ENCODE peak calls at places on chromosome 9, in eight cellular contexts. D, H, K, O, C, V, T and Y are unnamed samples.

GRCh38 chr9:2923810-2924768 is 80.2 kb upstream of the PUM3 start:
- DNase-seq in D (no peak), H (no peak), K (no peak), O (peak; percentile 74), C (no peak), V (no peak), T (no peak), Y (no peak)

GRCh38 chr9:16732546-16732945 is 137.9 kb downstream of the BNC2 start:
- DNase-seq in D (no peak), H (no peak), K (no peak), O (no peak), C (no peak), V (no peak), T (no peak), Y (no peak)

GRCh38 chr9:135137398-135137832 is 49.9 kb downstream of the OLFM1 start:
- DNase-seq in D (no peak), H (peak; percentile 58), K (no peak), O (peak; percentile 45), C (no peak), V (no peak), T (peak; percentile 20), Y (no peak)

GRCh38 chr9:89508951-89509607 is 11.2 kb upstream of the SEMA4D start:
- DNase-seq in D (no peak), H (no peak), K (no peak), O (no peak), C (no peak), V (no peak), T (no peak), Y (no peak)

GRCh38 chr9:127780126-127780885 is 1.8 kb upstream of the SH2D3C start:
- DNase-seq in D (no peak), H (peak; percentile 56), K (no peak), O (no peak), C (no peak), V (no peak), T (no peak), Y (no peak)

GRCh38 chr9:113803811-113804589 is 72.1 kb upstream of the ZNF618 start:
- DNase-seq in D (no peak), H (no peak), K (no peak), O (no peak), C (no peak), V (no peak), T (no peak), Y (no peak)

GRCh38 chr9:98087420-98088354 is 31.2 kb downstream of the NANS start:
- DNase-seq in D (peak; percentile 59), H (no peak), K (no peak), O (peak; percentile 86), C (peak; percentile 22), V (peak; percentile 73), T (no peak), Y (no peak)

GRCh38 chr9:128333368-128333969 is 6.9 kb upstream of the SLC27A4 start:
- DNase-seq in D (no peak), H (no peak), K (no peak), O (no peak), C (no peak), V (no peak), T (peak; percentile 21), Y (no peak)

GRCh38 chr9:86795861-86796497 is 151.3 kb downstream of the GAS1 start:
- DNase-seq in D (no peak), H (no peak), K (no peak), O (peak; percentile 64), C (no peak), V (no peak), T (no peak), Y (no peak)

GRCh38 chr9:127095416-127095815 is 27.0 kb downstream of the ANGPTL2 start:
- DNase-seq in D (no peak), H (no peak), K (no peak), O (no peak), C (no peak), V (no peak), T (no peak), Y (no peak)

GRCh38 chr9:104927216-104927911 is 591 bp downstream of the ABCA1 start:
- DNase-seq in D (peak; percentile 31), H (peak; percentile 66), K (no peak), O (peak; percentile 59), C (peak; percentile 44), V (peak; percentile 23), T (no peak), Y (no peak)

GRCh38 chr9:32783168-32783891 is at the start of gene TMEM215:
- DNase-seq in D (no peak), H (peak; percentile 88), K (no peak), O (peak; percentile 86), C (no peak), V (no peak), T (no peak), Y (no peak)

GRCh38 chr9:33287087-33287490 is 3.2 kb upstream of the NFX1 start:
- DNase-seq in D (peak; percentile 55), H (peak; percentile 65), K (peak; percentile 46), O (peak; percentile 85), C (peak; percentile 53), V (peak; percentile 54), T (peak; percentile 32), Y (no peak)

GRCh38 chr9:129998491-129999122 is 44.4 kb downstream of the FNBP1 start:
- DNase-seq in D (no peak), H (peak; percentile 49), K (no peak), O (no peak), C (no peak), V (no peak), T (no peak), Y (no peak)

GRCh38 chr9:126793686-126794417 is 11.0 kb upstream of the ZBTB43 start:
- DNase-seq in D (no peak), H (no peak), K (no peak), O (no peak), C (no peak), V (no peak), T (no peak), Y (peak; percentile 9)

GRCh38 chr9:13278368-13279246 is 885 bp downstream of the MPDZ start:
- DNase-seq in D (peak; percentile 26), H (peak; percentile 76), K (no peak), O (peak; percentile 67), C (peak; percentile 24), V (peak; percentile 76), T (peak; percentile 34), Y (peak; percentile 62)

GRCh38 chr9:13279284-13280162 is at the start of gene MPDZ:
- DNase-seq in D (peak; percentile 57), H (peak; percentile 91), K (no peak), O (peak; percentile 76), C (peak; percentile 37), V (peak; percentile 47), T (peak; percentile 79), Y (peak; percentile 57)

GRCh38 chr9:13278023-13278367 is 1.5 kb downstream of the MPDZ start:
- DNase-seq in D (no peak), H (no peak), K (no peak), O (no peak), C (no peak), V (no peak), T (peak; percentile 20), Y (no peak)

GRCh38 chr9:13270734-13271133 is 8.8 kb downstream of the MPDZ start:
- DNase-seq in D (no peak), H (no peak), K (no peak), O (no peak), C (no peak), V (no peak), T (no peak), Y (no peak)

GRCh38 chr9:13274901-13275641 is 4.4 kb downstream of the MPDZ start:
- DNase-seq in D (no peak), H (peak; percentile 29), K (no peak), O (peak; percentile 21), C (no peak), V (no peak), T (no peak), Y (no peak)
- TF ChIP-seq POLR2AphosphoS5 in D (no peak), H (no peak), K (no peak), O (no peak), C (no peak), V (no peak), T (no peak), Y (no peak)

GRCh38 chr9:18636781-18637180 is 162.8 kb downstream of the ADAMTSL1 start:
- DNase-seq in D (no peak), H (no peak), K (no peak), O (no peak), C (no peak), V (no peak), T (no peak), Y (no peak)

GRCh38 chr9:18638448-18639249 is 164.7 kb downstream of the ADAMTSL1 start:
- DNase-seq in D (no peak), H (no peak), K (no peak), O (no peak), C (no peak), V (no peak), T (no peak), Y (no peak)

GRCh38 chr9:18629136-18629535 is 155.2 kb downstream of the ADAMTSL1 start:
- DNase-seq in D (no peak), H (no peak), K (no peak), O (no peak), C (no peak), V (no peak), T (no peak), Y (no peak)

GRCh38 chr9:18632624-18633407 is 158.9 kb downstream of the ADAMTSL1 start:
- DNase-seq in D (peak; percentile 30), H (no peak), K (no peak), O (no peak), C (no peak), V (peak; percentile 9), T (no peak), Y (no peak)
- H3K27ac ChIP-seq in D (peak overlapping the region; percentile 63), H (peak overlapping the region; percentile 80), K (no peak overlapping the region), O (no peak overlapping the region), C (peak overlapping the region; percentile 31), V (peak overlapping the region; percentile 41), T (no peak overlapping the region), Y (peak overlapping the region; percentile 14)

DNA sequence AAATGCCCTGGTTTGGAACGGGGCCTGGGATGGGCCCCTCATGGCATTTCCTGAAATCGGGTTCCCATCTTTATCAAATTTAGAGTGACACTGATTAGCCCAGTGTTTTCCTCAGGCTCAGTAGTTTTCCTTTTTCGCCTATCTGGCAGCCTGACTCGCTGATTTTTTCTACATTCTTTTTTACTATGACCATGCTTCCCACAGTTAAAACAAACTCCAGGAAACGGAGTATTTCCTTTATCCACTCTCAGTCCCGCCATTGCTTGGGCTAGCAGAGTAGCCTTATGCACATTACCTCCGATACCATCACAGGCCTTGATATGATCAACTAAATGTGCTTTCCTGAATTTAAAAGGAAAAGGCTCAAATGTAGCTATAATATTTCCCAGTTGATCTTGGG is 5.5 kb downstream of the OR1Q1 start:
- DNase-seq in D (no peak), H (no peak), K (no peak), O (no peak), C (no peak), V (no peak), T (no peak), Y (no peak)
- TF ChIP-seq POLR2AphosphoS5 in D (no peak), H (no peak), K (no peak), O (no peak), C (no peak), V (no peak), T (no peak), Y (no peak)

GRCh38 chr9:13487071-13487470 is 207.6 kb upstream of the MPDZ start:
- DNase-seq in D (no peak), H (no peak), K (no peak), O (peak; percentile 30), C (no peak), V (no peak), T (no peak), Y (no peak)
- H3K27ac ChIP-seq in D (no peak overlapping the region), H (no peak overlapping the region), K (no peak overlapping the region), O (no peak overlapping the region), C (no peak overlapping the region), V (no peak overlapping the region), T (no peak overlapping the region), Y (peak overlapping the region; percentile 71)

GRCh38 chr9:136975624-136976023 is 1.7 kb upstream of the PTGDS start:
- DNase-seq in D (no peak), H (no peak), K (no peak), O (peak; percentile 82), C (no peak), V (no peak), T (peak; percentile 57), Y (no peak)
- TF ChIP-seq POLR2AphosphoS5 in D (no peak), H (no peak), K (no peak), O (no peak), C (no peak), V (no peak), T (no peak), Y (no peak)